ENCODE peak calls at places on chromosomes 2 and 18, in five cellular contexts. I, S, U, N and Q are unnamed samples.

GRCh38 chr18:31489311-31489710 is 8.7 kb upstream of the DSG2 start:
- DNase-seq in N (no peak), U (no peak), I (peak), S (no peak), Q (no peak)

GRCh38 chr18:12376034-12376717 is 851 bp downstream of the AFG3L2 start:
- DNase-seq in S (peak), N (no peak), U (peak), I (peak), Q (peak)

GRCh38 chr2:238483656-238484055 is 56.9 kb downstream of the ASB1 start:
- DNase-seq in I (no peak), N (no peak), U (no peak), S (no peak), Q (no peak)

GRCh38 chr2:144515694-144516416 is 4.1 kb downstream of the ZEB2 start:
- DNase-seq in I (no peak), S (peak), N (no peak), U (peak), Q (no peak)

GRCh38 chr2:217338306-217338916 is 478.5 kb upstream of the TNP1 start:
- DNase-seq in I (peak), S (no peak), U (no peak), N (no peak), Q (no peak)

GRCh38 chr2:219752731-219753130 is 125.3 kb downstream of the SLC4A3 start:
- DNase-seq in I (no peak), N (no peak), S (no peak), U (no peak), Q (no peak)

GRCh38 chr18:74517236-74517630 is 17.1 kb upstream of the CNDP1 start:
- DNase-seq in U (no peak), S (no peak), I (no peak), N (no peak), Q (no peak)

GRCh38 chr18:32267463-32267862 is 77.6 kb downstream of the MEP1B start:
- DNase-seq in U (no peak), I (no peak), N (no peak), S (no peak), Q (no peak)

GRCh38 chr2:232979871-232980461 is 33.1 kb downstream of the NGEF start:
- DNase-seq in N (peak), I (peak), S (no peak), U (no peak), Q (no peak)

GRCh38 chr2:29706171-29706690 is 215.2 kb downstream of the ALK start:
- DNase-seq in I (no peak), N (no peak), S (no peak), U (no peak), Q (no peak)

GRCh38 chr2:104091894-104092293 is 762.0 kb upstream of the POU3F3 start:
- DNase-seq in I (no peak), N (no peak), U (no peak), S (no peak), Q (no peak)

GRCh38 chr2:187994464-187995331 is 297.0 kb upstream of the GULP1 start:
- DNase-seq in I (no peak), S (no peak), N (no peak), U (no peak), Q (peak)

GRCh38 chr2:203748331-203749126 is 42.1 kb downstream of the CD28 start:
- DNase-seq in I (no peak), S (no peak), N (no peak), U (no peak), Q (no peak)

GRCh38 chr18:3836483-3836882 is 386.5 kb downstream of the TGIF1 start:
- DNase-seq in N (no peak), I (no peak), U (no peak), S (peak), Q (no peak)

GRCh38 chr18:48493856-48494255 is 45.0 kb upstream of the CTIF start:
- DNase-seq in S (no peak), N (no peak), I (peak), U (no peak), Q (no peak)

GRCh38 chr2:85945576-85945975 is 56.8 kb upstream of the ST3GAL5 start:
- DNase-seq in I (no peak), S (no peak), U (no peak), N (no peak), Q (no peak)

GRCh38 chr18:39701839-39702238 is 2136.2 kb upstream of the CELF4 start:
- DNase-seq in U (no peak), S (no peak), I (peak), N (peak), Q (no peak)

GRCh38 chr2:217958206-217958888 is 44.4 kb downstream of the TNS1 start:
- DNase-seq in N (no peak), I (no peak), U (no peak), S (no peak), Q (no peak)

GRCh38 chr2:119009110-119009509 is 67.1 kb downstream of the MARCO start:
- DNase-seq in N (no peak), U (no peak), S (no peak), I (no peak), Q (no peak)

GRCh38 chr2:119012345-119013301 is 70.6 kb downstream of the MARCO start:
- DNase-seq in S (no peak), I (no peak), U (no peak), N (no peak), Q (no peak)

GRCh38 chr2:119011910-119012209 is 69.9 kb downstream of the MARCO start:
- DNase-seq in I (no peak), S (no peak), N (no peak), U (no peak), Q (no peak)

GRCh38 chr2:119010336-119010735 is 68.3 kb downstream of the MARCO start:
- DNase-seq in U (no peak), I (no peak), N (no peak), S (no peak), Q (no peak)

DNA sequence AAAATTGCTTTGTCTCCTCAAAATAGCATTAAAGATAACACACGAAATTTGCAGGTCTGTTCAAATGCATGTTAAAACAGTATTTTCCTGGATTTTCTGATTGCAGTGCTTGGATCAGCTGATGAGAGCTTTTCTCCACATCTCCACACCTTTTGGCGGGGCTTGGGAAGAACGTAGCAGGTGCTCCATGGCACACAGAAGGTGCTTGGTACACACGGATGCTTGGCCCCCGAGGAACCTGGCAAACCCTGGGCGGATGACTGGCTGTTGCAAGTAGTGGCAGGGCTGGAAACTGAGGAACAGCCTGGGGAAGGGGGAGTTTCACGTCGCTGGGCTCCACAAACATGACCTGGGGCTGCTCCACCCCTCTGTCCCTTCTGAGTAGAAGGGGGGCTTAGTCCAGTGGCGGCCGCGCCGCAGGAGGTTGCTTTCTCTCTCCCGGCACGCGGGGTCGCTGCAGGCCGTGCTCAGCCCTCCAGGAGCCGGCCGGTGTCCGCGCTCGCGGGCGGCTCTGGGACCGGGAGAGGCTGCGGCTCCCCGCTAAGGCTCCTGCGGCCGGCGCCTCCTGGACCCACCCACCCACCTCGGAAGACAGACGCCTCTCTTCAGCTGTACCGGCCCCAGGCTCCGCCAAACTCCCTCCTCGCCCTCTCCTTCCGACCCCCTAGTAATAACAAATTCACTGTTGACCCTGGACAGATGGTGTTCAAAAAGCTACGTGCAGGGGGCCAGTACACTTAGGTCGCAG is 69.3 kb downstream of the MARCO start:
- DNase-seq in I (peak), N (peak), U (no peak), S (peak), Q (peak)
- H3K4me3 ChIP-seq in I (peak), N (no peak), U (no peak), S (peak), Q (no peak)

GRCh38 chr2:147013696-147014392 is 831.0 kb upstream of the ACVR2A start:
- DNase-seq in U (no peak), N (no peak), S (no peak), I (no peak), Q (no peak)

GRCh38 chr2:147017976-147018645 is 826.7 kb upstream of the ACVR2A start:
- DNase-seq in U (no peak), I (no peak), N (no peak), S (no peak), Q (no peak)

GRCh38 chr2:147019296-147019695 is 825.5 kb upstream of the ACVR2A start:
- DNase-seq in I (no peak), N (no peak), U (no peak), S (no peak), Q (no peak)
- TF ChIP-seq CTCF in I (no peak), N (no peak), U (no peak), S (no peak), Q (no peak)

GRCh38 chr18:6521804-6522418 is 107.2 kb upstream of the L3MBTL4 start:
- DNase-seq in U (peak), S (peak), N (no peak), I (peak), Q (peak)
- TF ChIP-seq EZH2phosphoT487 in U (no peak), S (no peak), N (no peak), I (no peak), Q (no peak)

GRCh38 chr18:11251229-11251890 is 102.0 kb upstream of the PIEZO2 start:
- DNase-seq in U (no peak), S (no peak), I (no peak), N (no peak), Q (no peak)

GRCh38 chr18:11246883-11247282 is 97.5 kb upstream of the PIEZO2 start:
- DNase-seq in N (no peak), U (no peak), S (no peak), I (no peak), Q (no peak)

GRCh38 chr18:11247381-11247970 is 98.1 kb upstream of the PIEZO2 start:
- DNase-seq in S (no peak), N (no peak), I (no peak), U (no peak), Q (no peak)

GRCh38 chr18:11245889-11246288 is 96.5 kb upstream of the PIEZO2 start:
- DNase-seq in S (no peak), N (no peak), I (no peak), U (no peak), Q (no peak)

DNA sequence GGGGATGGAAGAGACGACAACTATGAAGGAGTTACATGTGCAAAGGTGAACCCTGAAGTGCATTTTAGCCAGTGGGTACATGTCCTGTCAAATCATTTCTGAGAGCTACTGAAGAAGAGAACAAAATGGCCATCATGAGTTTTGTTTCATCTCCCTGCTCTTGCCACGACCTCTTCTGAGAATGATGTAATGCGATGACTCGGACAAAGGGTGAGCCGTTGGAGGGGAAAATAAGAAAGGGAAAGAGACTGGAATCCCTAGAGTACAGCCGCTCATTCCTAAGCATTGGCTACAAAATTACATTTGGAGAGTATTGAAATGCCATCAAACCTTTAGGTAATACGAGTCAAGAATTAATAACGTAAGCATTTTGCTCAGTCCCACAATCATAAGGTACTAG is 97.1 kb upstream of the PIEZO2 start:
- DNase-seq in I (no peak), U (no peak), N (no peak), S (no peak), Q (no peak)
- H3K4me3 ChIP-seq in I (no peak), U (no peak), N (no peak), S (no peak), Q (no peak)

DNA sequence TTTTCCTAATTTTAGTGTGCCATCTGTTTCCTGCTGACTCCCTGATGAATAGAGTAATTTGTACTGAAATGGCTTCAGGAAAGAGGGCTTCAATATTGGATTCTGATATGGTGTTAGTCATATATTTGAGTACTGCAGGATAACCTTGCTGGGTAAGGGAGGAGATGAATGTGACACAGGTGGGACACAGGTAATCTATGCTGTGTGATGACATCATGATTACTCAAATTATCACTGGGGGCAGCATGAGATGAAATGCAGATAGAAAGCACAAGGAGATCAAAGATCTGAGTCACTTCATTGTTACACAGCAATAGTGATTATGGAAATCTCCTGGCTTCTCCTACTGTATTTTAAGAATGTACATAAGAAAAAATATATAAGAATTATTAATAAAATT is 1134.0 kb upstream of the DDX18 start:
- DNase-seq in S (no peak), N (no peak), I (peak), U (no peak), Q (no peak)
- TF ChIP-seq CTCF in S (no peak), N (no peak), I (no peak), U (no peak), Q (no peak)

DNA sequence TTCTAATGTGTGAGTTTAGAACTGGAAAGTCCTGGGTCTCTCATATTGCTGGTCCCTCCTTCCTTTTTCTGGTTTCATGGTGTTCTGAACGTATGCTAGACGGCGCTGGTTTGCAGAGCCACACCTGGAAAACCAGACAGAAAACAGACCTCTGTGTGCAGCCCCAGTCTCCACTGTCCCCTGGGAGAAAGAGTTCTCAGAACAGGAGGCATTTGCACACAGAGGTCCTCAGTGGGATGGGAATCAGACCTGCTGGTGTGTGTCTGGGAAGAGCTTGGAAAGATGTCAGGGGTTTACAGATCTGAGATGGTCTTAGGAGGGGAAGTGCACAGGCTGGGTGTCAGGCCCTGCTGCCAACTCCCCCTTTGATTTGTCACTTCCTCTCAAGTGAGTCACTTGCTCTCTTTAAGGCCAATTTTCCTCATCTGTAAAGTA is 14.9 kb upstream of the MBP start:
- DNase-seq in I (peak), N (no peak), S (no peak), U (no peak), Q (no peak)
- TF ChIP-seq EZH2phosphoT487 in I (no peak), N (no peak), S (no peak), U (no peak), Q (no peak)

GRCh38 chr2:231433990-231434389 is 30.3 kb downstream of the NCL start:
- DNase-seq in I (no peak), N (no peak), S (no peak), U (no peak), Q (no peak)
- H3K4me3 ChIP-seq in I (no peak), N (no peak), S (no peak), U (no peak), Q (no peak)

DNA sequence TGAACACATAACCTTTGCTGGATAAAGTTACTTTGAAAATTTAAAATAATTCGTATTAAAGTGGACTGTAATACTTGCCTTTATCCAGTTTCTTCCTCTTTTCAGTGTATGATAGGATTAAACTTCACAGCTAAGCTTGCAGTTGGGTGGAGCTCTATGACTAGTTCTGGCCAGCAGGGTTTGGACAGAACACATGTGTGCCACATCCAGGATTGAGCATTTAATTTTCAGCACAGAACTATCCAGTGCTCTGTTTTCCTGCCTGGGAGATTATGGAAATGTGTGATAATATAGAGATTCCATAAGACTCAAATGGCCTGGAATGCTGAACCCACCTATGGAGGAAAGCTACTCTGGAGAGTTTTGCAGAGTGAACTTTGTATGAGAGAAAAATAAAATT is 200.2 kb downstream of the OSR1 start:
- DNase-seq in U (no peak), S (no peak), I (no peak), N (no peak), Q (no peak)
- TF ChIP-seq CTCF in U (no peak), S (no peak), I (no peak), N (no peak), Q (no peak)

GRCh38 chr2:8872821-8873432 is 35.5 kb upstream of the KIDINS220 start:
- DNase-seq in S (peak), N (peak), I (peak), U (peak), Q (peak)
- TF ChIP-seq EZH2phosphoT487 in S (no peak), N (no peak), I (no peak), U (no peak), Q (no peak)